ENCODE peak calls at places on chromosomes 13 and 19, in four cellular contexts. E is neural progenitor cell, G is ovary, X is AG09309. Y is an unnamed sample.

GRCh38 chr19:30604657-30605056 is 232.5 kb downstream of the ZNF536 start:
- DNase-seq in E (no peak), G (no peak), X (no peak), Y (no peak)

GRCh38 chr19:660793-661426 is 2.1 kb downstream of the RNF126 start:
- DNase-seq in E (no peak), G (no peak), X (no peak), Y (no peak)

GRCh38 chr19:34963531-34964406 is at the start of gene ZNF792:
- DNase-seq in E (peak; percentile 81), G (peak; percentile 49), X (no peak), Y (peak; percentile 52)

GRCh38 chr19:16612631-16613030 is 15.4 kb downstream of the MED26 start:
- DNase-seq in E (no peak), G (no peak), X (no peak), Y (no peak)

GRCh38 chr13:105804561-105805190 is 730.8 kb downstream of the EFNB2 start:
- DNase-seq in E (no peak), G (no peak), X (peak; percentile 5), Y (no peak)

GRCh38 chr19:1749373-1750342 is 3.6 kb upstream of the ONECUT3 start:
- DNase-seq in E (peak; percentile 63), G (no peak), X (no peak), Y (no peak)

GRCh38 chr19:41154060-41154459 is 39.0 kb upstream of the CYP2S1 start:
- DNase-seq in E (no peak), G (no peak), X (no peak), Y (no peak)

GRCh38 chr13:45021250-45021649 is 31.9 kb downstream of the GPALPP1 start:
- DNase-seq in E (no peak), G (no peak), X (no peak), Y (no peak)

GRCh38 chr19:55598719-55599467 is 424 bp downstream of the FIZ1 start:
- DNase-seq in E (peak; percentile 96), G (peak; percentile 96), X (peak; percentile 77), Y (peak; percentile 95)

GRCh38 chr19:4386038-4386782 is 14.1 kb downstream of the SH3GL1 start:
- DNase-seq in E (no peak), G (no peak), X (no peak), Y (no peak)

GRCh38 chr13:99677388-99677951 is 176.2 kb downstream of the TM9SF2 start:
- DNase-seq in E (no peak), G (no peak), X (no peak), Y (no peak)

GRCh38 chr19:45130888-45131615 is 29.7 kb downstream of the NKPD1 start:
- DNase-seq in E (peak; percentile 43), G (no peak), X (no peak), Y (no peak)

GRCh38 chr19:34323433-34324204 is 41.4 kb upstream of the GPI start:
- DNase-seq in E (peak; percentile 20), G (no peak), X (no peak), Y (no peak)

GRCh38 chr13:83731113-83731512 is 151.2 kb downstream of the SLITRK1 start:
- DNase-seq in E (no peak), G (no peak), X (no peak), Y (no peak)

GRCh38 chr13:51070005-51070649 is 40.9 kb downstream of the C13orf42 start:
- DNase-seq in E (peak; percentile 91), G (peak; percentile 79), X (peak; percentile 39), Y (peak; percentile 68)

GRCh38 chr19:33686246-33686645 is 64.5 kb downstream of the CHST8 start:
- DNase-seq in E (no peak), G (no peak), X (no peak), Y (no peak)

GRCh38 chr13:43196171-43196611 is 172.8 kb downstream of the DNAJC15 start:
- DNase-seq in E (no peak), G (peak; percentile 61), X (no peak), Y (no peak)

GRCh38 chr19:7831452-7831851 is 1.4 kb downstream of the EVI5L start:
- DNase-seq in E (peak; percentile 79), G (peak; percentile 19), X (no peak), Y (no peak)

GRCh38 chr19:13097331-13098258 is 5.1 kb downstream of the LYL1 start:
- DNase-seq in E (peak; percentile 49), G (peak; percentile 69), X (no peak), Y (peak; percentile 61)

GRCh38 chr13:49530452-49530851 is 34.7 kb downstream of the PHF11 start:
- DNase-seq in E (no peak), G (no peak), X (no peak), Y (peak; percentile 30)

GRCh38 chr19:2441096-2441752 is 13.8 kb upstream of the TIMM13 start:
- DNase-seq in E (no peak), G (no peak), X (no peak), Y (no peak)

GRCh38 chr13:43132228-43132627 is 108.8 kb downstream of the DNAJC15 start:
- DNase-seq in E (peak; percentile 74), G (no peak), X (no peak), Y (no peak)

GRCh38 chr13:102948006-102948405 is 102.2 kb downstream of the ERCC5 start:
- DNase-seq in E (peak; percentile 63), G (no peak), X (no peak), Y (no peak)

GRCh38 chr19:1790054-1790762 is 21.9 kb downstream of the ATP8B3 start:
- DNase-seq in E (no peak), G (no peak), X (no peak), Y (no peak)

GRCh38 chr13:101283782-101284181 is 132.5 kb downstream of the NALCN start:
- DNase-seq in E (no peak), G (no peak), X (no peak), Y (no peak)

GRCh38 chr19:45863840-45864628 is at the start of gene FOXA3:
- DNase-seq in E (peak; percentile 88), G (peak; percentile 23), X (no peak), Y (peak; percentile 63)

GRCh38 chr19:35153701-35154534 is 617 bp upstream of the FXYD5 start:
- DNase-seq in E (peak; percentile 79), G (no peak), X (no peak), Y (peak; percentile 68)

GRCh38 chr13:105904034-105904742 is 631.3 kb downstream of the EFNB2 start:
- DNase-seq in E (no peak), G (no peak), X (no peak), Y (no peak)

GRCh38 chr19:16062789-16063188 is 13.5 kb upstream of the TPM4 start:
- DNase-seq in E (peak; percentile 57), G (no peak), X (no peak), Y (peak; percentile 63)

GRCh38 chr13:44004881-44005280 is 125.2 kb downstream of the LACC1 start:
- DNase-seq in E (no peak), G (no peak), X (peak; percentile 24), Y (no peak)

GRCh38 chr13:64371045-64371444 is 2859.1 kb downstream of the PCDH9 start:
- DNase-seq in E (no peak), G (no peak), X (no peak), Y (no peak)

GRCh38 chr13:77065456-77066147 is 38.6 kb upstream of the FBXL3 start:
- DNase-seq in E (no peak), G (no peak), X (no peak), Y (no peak)

GRCh38 chr13:40446365-40446764 is 220.1 kb downstream of the FOXO1 start:
- DNase-seq in E (no peak), G (no peak), X (no peak), Y (no peak)

GRCh38 chr19:15166700-15167099 is 34.1 kb downstream of the NOTCH3 start:
- DNase-seq in E (no peak), G (no peak), X (no peak), Y (no peak)

GRCh38 chr13:27393101-27393500 is 31.3 kb upstream of the GTF3A start:
- DNase-seq in E (no peak), G (no peak), X (no peak), Y (no peak)

GRCh38 chr19:6478815-6479214 is 2.8 kb downstream of the DENND1C start:
- DNase-seq in E (no peak), G (no peak), X (no peak), Y (no peak)

GRCh38 chr19:2168619-2169424 is 5.1 kb downstream of the DOT1L start:
- DNase-seq in E (peak; percentile 93), G (peak; percentile 95), X (peak; percentile 90), Y (peak; percentile 74)

DNA sequence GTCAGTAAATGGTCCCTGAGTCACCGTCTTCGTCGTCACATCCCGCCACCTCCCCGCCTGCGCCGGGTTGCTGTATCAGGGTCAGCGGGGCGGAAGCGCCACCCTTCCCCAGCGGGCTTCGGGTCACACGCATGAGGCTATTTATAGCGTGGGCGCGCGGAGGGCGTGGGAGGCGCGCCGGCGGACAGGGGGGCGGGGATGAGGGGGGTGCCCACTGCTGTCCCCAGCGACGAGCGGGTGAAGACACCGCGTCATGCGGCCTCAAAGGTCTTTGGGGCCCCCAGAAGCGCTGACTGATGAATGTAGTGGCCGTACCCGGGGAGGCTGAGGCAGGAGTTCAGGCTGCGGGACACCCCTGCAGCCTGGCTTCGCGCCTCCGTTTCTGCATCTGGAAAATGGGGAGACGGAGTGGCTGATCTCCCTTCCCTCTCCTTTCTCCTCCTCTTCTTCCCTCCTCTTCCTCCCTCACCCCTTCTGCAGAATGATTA is 7.9 kb downstream of the UNC13A start:
- DNase-seq in E (peak; percentile 67), G (peak; percentile 65), X (peak; percentile 28), Y (peak; percentile 61)
- TF ChIP-seq CTCF in E (no peak), G (no peak), X (no peak), Y (no peak)

DNA sequence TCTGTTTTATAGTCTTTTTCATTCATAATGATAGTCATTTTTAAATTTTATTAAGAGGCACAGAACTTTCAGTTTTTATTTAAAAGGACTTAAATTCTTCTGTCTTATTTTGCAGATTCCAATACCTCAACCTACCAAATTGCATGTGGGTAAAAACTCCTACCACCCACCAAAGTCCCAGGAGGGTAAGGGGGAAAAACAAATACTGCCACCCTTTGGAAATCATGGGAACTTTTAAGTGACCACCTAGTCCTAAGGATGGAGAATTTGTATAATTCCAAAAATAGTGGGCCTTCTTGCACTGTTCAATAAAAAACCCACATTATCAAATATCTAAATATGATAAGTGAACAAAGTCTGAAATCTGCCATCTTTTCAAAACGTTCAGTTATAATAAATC is 9.7 kb downstream of the SUPT20H start:
- DNase-seq in E (no peak), G (no peak), X (no peak), Y (no peak)
- TF ChIP-seq CTCF in E (peak; percentile 47), G (no peak), X (no peak), Y (no peak)

DNA sequence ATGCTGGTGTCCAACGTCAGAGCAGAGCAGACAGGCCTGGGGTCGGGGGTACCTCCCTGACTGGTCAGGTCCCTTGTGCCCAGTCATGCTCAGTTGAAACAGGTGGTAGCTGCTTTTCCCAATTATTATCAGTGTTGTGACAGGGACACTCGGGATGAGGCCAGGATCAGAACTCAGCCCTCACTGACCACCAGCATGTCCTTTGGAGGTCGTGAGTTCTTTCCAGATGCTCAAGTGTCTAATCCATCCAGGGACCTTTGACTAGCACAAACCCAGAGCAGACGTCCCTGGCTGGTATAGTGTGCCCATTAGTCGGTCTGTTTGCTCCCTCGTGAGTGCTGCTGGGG is 22.4 kb downstream of the MAU2 start:
- DNase-seq in E (no peak), G (no peak), X (no peak), Y (no peak)
- TF ChIP-seq CTCF in E (no peak), G (no peak), X (no peak), Y (no peak)

DNA sequence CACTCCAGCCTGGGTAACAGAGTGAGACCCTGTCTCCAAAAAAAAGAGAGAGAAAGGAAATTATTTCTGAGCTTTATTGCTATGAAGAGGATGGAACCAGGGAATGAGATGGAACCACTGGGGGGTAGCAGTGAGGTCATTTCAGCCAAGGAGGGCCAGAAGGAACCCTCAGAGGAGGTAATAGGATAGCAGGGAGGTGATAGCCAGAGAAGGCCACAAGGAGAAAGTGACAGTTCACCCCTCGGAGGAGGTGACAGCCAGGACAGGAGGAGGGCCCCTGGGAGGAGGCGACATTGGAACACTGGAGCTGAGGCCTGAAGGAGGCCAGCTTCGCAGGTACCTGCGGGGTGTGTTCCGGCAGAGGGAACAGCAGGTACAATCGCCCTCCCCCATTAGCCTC is 695 bp upstream of the PGPEP1 start:
- DNase-seq in E (peak; percentile 29), G (no peak), X (no peak), Y (no peak)
- TF ChIP-seq CTCF in E (peak; percentile 23), G (no peak), X (peak; percentile 12), Y (no peak)